ENCODE peak calls at places on chromosomes 4 and X, in six cellular contexts. P, I, L, W, H and F are unnamed samples.

GRCh38 chr4:138647433-138647832 is 368.1 kb upstream of the NOCT start:
- DNase-seq in L (no peak), I (no peak), P (no peak), W (no peak), H (no peak), F (no peak)

GRCh38 chr4:107863850-107864371 is 39.2 kb downstream of the SGMS2 start:
- DNase-seq in H (no peak), P (no peak), L (peak; percentile 76), W (no peak), I (no peak), F (no peak)

GRCh38 chr4:56656346-56656643 is 24.8 kb downstream of the HOPX start:
- DNase-seq in H (no peak), W (no peak), P (no peak), L (no peak), I (no peak), F (peak; percentile 7)

GRCh38 chrX:111244238-111244750 is 26.0 kb downstream of the CAPN6 start:
- DNase-seq in I (no peak), L (no peak), P (no peak), W (no peak), H (no peak), F (no peak)

GRCh38 chr4:112214397-112215264 is 17.0 kb upstream of the AP1AR start:
- DNase-seq in W (no peak), H (no peak), I (no peak), P (no peak), L (no peak), F (peak; percentile 9)

GRCh38 chrX:31168596-31168995 is 96.8 kb upstream of the FTHL17 start:
- DNase-seq in P (no peak), L (no peak), I (no peak), W (no peak), H (no peak), F (no peak)

GRCh38 chr4:26762650-26763049 is 98.0 kb upstream of the STIM2 start:
- DNase-seq in I (no peak), H (no peak), L (no peak), P (no peak), W (no peak), F (no peak)

GRCh38 chrX:129755779-129756650 is 17.2 kb downstream of the XPNPEP2 start:
- DNase-seq in H (no peak), I (no peak), P (no peak), W (no peak), L (no peak), F (peak; percentile 2)

GRCh38 chrX:134480061-134480460 is 20.1 kb downstream of the HPRT1 start:
- DNase-seq in L (no peak), I (no peak), P (no peak), W (no peak), H (no peak), F (no peak)

GRCh38 chr4:165580379-165580905 is 201.6 kb downstream of the CPE start:
- DNase-seq in P (no peak), W (no peak), L (peak; percentile 60), H (no peak), I (no peak), F (no peak)

GRCh38 chr4:54940996-54941395 is 184.4 kb downstream of the KDR start:
- DNase-seq in H (no peak), W (no peak), L (no peak), P (no peak), I (no peak), F (no peak)

GRCh38 chr4:78217557-78217956 is 160.4 kb downstream of the FRAS1 start:
- DNase-seq in H (no peak), I (no peak), L (no peak), P (no peak), W (no peak), F (no peak)

GRCh38 chrX:46298821-46299220 is 246.4 kb downstream of the ZNF674 start:
- DNase-seq in I (no peak), W (no peak), P (no peak), L (no peak), H (no peak), F (no peak)

DNA sequence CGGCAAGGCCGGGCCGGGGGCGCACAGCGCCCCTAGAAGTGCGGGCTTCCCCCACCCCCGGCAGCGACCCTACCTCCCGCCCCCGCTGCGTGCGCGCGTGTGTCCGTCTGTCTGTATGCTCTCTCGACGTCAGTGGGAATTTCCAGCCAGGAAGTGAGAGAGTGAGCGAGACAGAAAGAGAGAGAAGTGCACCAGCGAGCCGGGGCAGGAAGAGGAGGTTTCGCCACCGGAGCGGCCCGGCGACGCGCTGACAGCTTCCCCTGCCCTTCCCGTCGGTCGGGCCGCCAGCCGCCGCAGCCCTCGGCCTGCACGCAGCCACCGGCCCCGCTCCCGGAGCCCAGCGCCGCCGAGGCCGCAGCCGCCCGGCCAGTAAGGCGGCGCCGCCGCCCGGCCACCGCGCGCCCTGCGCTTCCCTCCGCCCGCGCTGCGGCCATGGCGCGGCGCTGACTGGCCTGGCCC is at the start of gene NFKB1:
- DNase-seq in L (peak; percentile 79), P (peak; percentile 83), H (peak; percentile 8), I (peak; percentile 67), W (peak; percentile 54), F (peak; percentile 78)
- TF ChIP-seq POLR2A in L (no peak), P (peak; percentile 63), H (peak; percentile 26), I (no peak), W (no peak), F (no peak)

GRCh38 chr4:3765271-3766206 is 646 bp upstream of the ADRA2C start:
- DNase-seq in I (no peak), H (no peak), W (peak; percentile 67), L (peak; percentile 38), P (peak; percentile 27), F (peak; percentile 42)
- TF ChIP-seq POLR2A in I (no peak), H (no peak), W (no peak), L (no peak), P (no peak), F (no peak)

GRCh38 chr4:184263910-184264732 is 46.4 kb upstream of the ENPP6 start:
- DNase-seq in W (peak; percentile 95), H (peak; percentile 56), I (peak; percentile 99), P (peak; percentile 91), L (peak; percentile 93), F (peak; percentile 96)

GRCh38 chr4:184267673-184268573 is 50.2 kb upstream of the ENPP6 start:
- DNase-seq in L (peak; percentile 39), H (peak; percentile 35), I (peak; percentile 32), W (no peak), P (peak; percentile 57), F (peak; percentile 81)

GRCh38 chr4:184263461-184263860 is 45.8 kb upstream of the ENPP6 start:
- DNase-seq in W (no peak), H (no peak), I (no peak), P (no peak), L (no peak), F (no peak)

GRCh38 chr4:184267206-184267608 is 49.5 kb upstream of the ENPP6 start:
- DNase-seq in I (no peak), P (no peak), L (no peak), W (no peak), H (no peak), F (peak; percentile 39)

DNA sequence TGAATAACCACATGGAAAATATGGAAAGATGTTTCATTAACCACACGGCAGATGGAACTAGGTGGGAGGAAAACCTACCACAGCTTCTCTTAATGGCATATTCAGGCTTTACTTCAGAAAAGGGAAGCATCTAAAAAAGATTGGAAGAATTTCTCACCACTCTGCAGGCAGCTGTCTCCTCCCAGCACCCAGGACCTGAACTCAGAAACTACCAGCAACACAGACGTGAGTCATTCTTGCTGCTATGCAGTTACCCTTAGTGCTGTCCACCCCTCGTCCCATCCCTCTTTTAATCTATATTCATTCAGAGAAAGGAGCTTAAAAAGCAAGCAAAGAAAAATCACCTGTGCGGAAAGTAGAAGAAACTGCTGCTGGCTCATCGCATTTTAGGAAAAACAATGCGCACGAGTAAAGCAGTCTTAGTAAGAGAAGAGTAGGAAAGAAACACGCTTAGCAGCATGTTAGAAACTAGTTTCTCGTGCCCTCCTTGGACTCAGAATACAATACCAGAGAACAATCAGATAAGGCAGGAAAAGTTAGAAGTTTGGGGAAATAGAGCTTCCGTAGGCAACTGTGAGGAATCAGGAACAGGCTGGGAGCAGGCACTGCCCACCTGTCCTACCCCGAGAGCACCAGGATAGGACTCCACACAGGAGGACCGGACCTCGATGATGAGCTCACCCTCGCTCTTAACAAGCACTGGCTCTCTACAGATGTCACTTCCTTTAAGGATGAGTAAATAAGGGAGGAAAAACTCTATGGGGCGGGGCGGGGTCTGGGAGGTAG is 48.1 kb upstream of the ENPP6 start:
- DNase-seq in I (no peak), L (no peak), H (no peak), W (no peak), P (no peak), F (peak; percentile 24)
- TF ChIP-seq POLR2A in I (no peak), L (no peak), H (no peak), W (no peak), P (no peak), F (no peak)

GRCh38 chr4:39638358-39639239 is at the start of gene SMIM14:
- DNase-seq in I (peak; percentile 97), W (peak; percentile 98), L (peak; percentile 99), H (peak; percentile 84), P (peak; percentile 99), F (peak; percentile 93)
- TF ChIP-seq POLR2A in I (peak; percentile 97), W (peak; percentile 96), L (peak; percentile 82), H (peak; percentile 98), P (peak; percentile 99), F (no peak)

GRCh38 chrX:41084044-41084359 is 1.2 kb upstream of the USP9X start:
- DNase-seq in L (no peak), I (no peak), W (no peak), H (no peak), P (no peak), F (no peak)

GRCh38 chrX:41084360-41085104 is 713 bp upstream of the USP9X start:
- DNase-seq in L (peak; percentile 98), I (peak; percentile 98), H (peak; percentile 98), P (peak; percentile 97), W (peak; percentile 99), F (peak; percentile 99)

GRCh38 chrX:41085883-41086626 is 810 bp downstream of the USP9X start:
- DNase-seq in H (no peak), L (peak; percentile 47), I (peak; percentile 35), P (peak; percentile 52), W (peak; percentile 69), F (peak; percentile 80)

GRCh38 chrX:41086627-41086932 is 1.3 kb downstream of the USP9X start:
- DNase-seq in P (peak; percentile 69), I (no peak), H (no peak), W (no peak), L (no peak), F (peak; percentile 86)

GRCh38 chrX:41085105-41085882 is at the start of gene USP9X:
- DNase-seq in H (peak; percentile 51), L (peak; percentile 93), W (peak; percentile 95), I (peak; percentile 75), P (peak; percentile 93), F (peak; percentile 94)
- TF ChIP-seq POLR2A in H (peak; percentile 10), L (no peak), W (peak; percentile 57), I (peak; percentile 54), P (peak; percentile 79), F (no peak)

GRCh38 chr4:47484169-47484568 is 906 bp upstream of the ATP10D start:
- DNase-seq in W (no peak), H (no peak), L (no peak), I (no peak), P (no peak), F (no peak)

GRCh38 chr4:47486306-47486705 is 1.2 kb downstream of the ATP10D start:
- DNase-seq in H (no peak), W (no peak), L (no peak), I (no peak), P (no peak), F (no peak)

GRCh38 chr4:47482326-47482725 is 2.7 kb upstream of the ATP10D start:
- DNase-seq in L (no peak), H (no peak), W (no peak), P (no peak), I (no peak), F (no peak)

GRCh38 chr4:47483722-47484121 is 1.4 kb upstream of the ATP10D start:
- DNase-seq in W (no peak), I (no peak), L (no peak), H (no peak), P (no peak), F (no peak)

GRCh38 chr4:47485047-47485692 is at the start of gene ATP10D:
- DNase-seq in W (peak; percentile 95), P (peak; percentile 96), H (peak; percentile 53), I (peak; percentile 88), L (peak; percentile 98), F (peak; percentile 89)
- TF ChIP-seq POLR2A in W (peak; percentile 93), P (peak; percentile 97), H (peak; percentile 81), I (peak; percentile 93), L (no peak), F (peak; percentile 69)